ENCODE peak calls at places on chromosomes 2 and 18, in five cellular contexts. O, K, H, C and M are unnamed samples.
A peak's percentile ranks its signal among the peaks of the same experiment; 100 is the strongest.

GRCh38 chr2:70961648-70961994 is 16.8 kb upstream of the ANKRD53 start:
- DNase-seq in O (no peak), K (no peak), H (no peak), C (no peak), M (no peak)

GRCh38 chr2:204452464-204453023 is 92.7 kb upstream of the PARD3B start:
- DNase-seq in O (peak; percentile 47), K (peak; percentile 45), H (no peak), C (peak; percentile 82), M (peak; percentile 87)

GRCh38 chr2:199197448-199197847 is 260.3 kb downstream of the SATB2 start:
- DNase-seq in O (no peak), K (no peak), H (no peak), C (no peak), M (no peak)

GRCh38 chr2:86825728-86826386 is 35.1 kb upstream of the CD8A start:
- DNase-seq in O (no peak), K (no peak), H (no peak), C (no peak), M (no peak)

GRCh38 chr18:54529444-54529843 is 61.6 kb upstream of the DYNAP start:
- DNase-seq in O (no peak), K (no peak), H (no peak), C (no peak), M (no peak)

GRCh38 chr18:49876536-49876935 is 63.2 kb upstream of the ACAA2 start:
- DNase-seq in O (no peak), K (no peak), H (no peak), C (no peak), M (no peak)

GRCh38 chr18:42336139-42336538 is 381.1 kb downstream of the PIK3C3 start:
- DNase-seq in O (no peak), K (no peak), H (no peak), C (no peak), M (no peak)

GRCh38 chr18:23661735-23662308 is 889 bp downstream of the ANKRD29 start:
- DNase-seq in O (no peak), K (no peak), H (no peak), C (no peak), M (no peak)

GRCh38 chr18:77899972-77900754 is 650.5 kb downstream of the GALR1 start:
- DNase-seq in O (no peak), K (peak; percentile 45), H (peak; percentile 22), C (peak; percentile 69), M (no peak)

GRCh38 chr2:198102120-198102519 is 297.7 kb downstream of the PLCL1 start:
- DNase-seq in O (no peak), K (no peak), H (no peak), C (no peak), M (no peak)

GRCh38 chr18:22378672-22379282 is 38.9 kb downstream of the CTAGE1 start:
- DNase-seq in O (peak; percentile 47), K (peak; percentile 56), H (no peak), C (peak; percentile 46), M (no peak)

GRCh38 chr2:215430528-215431187 is 5.2 kb downstream of the FN1 start:
- DNase-seq in O (no peak), K (no peak), H (no peak), C (peak; percentile 28), M (no peak)

GRCh38 chr18:78837766-78838165 is 141.9 kb upstream of the SALL3 start:
- DNase-seq in O (no peak), K (no peak), H (no peak), C (no peak), M (no peak)

GRCh38 chr2:18413794-18414396 is 146.6 kb downstream of the RDH14 start:
- DNase-seq in O (peak; percentile 24), K (peak; percentile 60), H (no peak), C (peak; percentile 62), M (peak; percentile 41)

GRCh38 chr2:113963965-113964364 is 74.1 kb downstream of the ACTR3 start:
- DNase-seq in O (no peak), K (no peak), H (no peak), C (no peak), M (no peak)

GRCh38 chr18:26121476-26121875 is 12.2 kb upstream of the PSMA8 start:
- DNase-seq in O (no peak), K (no peak), H (no peak), C (no peak), M (no peak)

GRCh38 chr2:200749631-200750322 is 61.9 kb upstream of the BZW1 start:
- DNase-seq in O (no peak), K (no peak), H (no peak), C (no peak), M (no peak)

GRCh38 chr2:9030882-9031645 is 27.6 kb upstream of the MBOAT2 start:
- DNase-seq in O (no peak), K (no peak), H (no peak), C (no peak), M (no peak)

GRCh38 chr2:120346667-120347358 is 877 bp downstream of the INHBB start:
- DNase-seq in O (no peak), K (peak; percentile 72), H (no peak), C (peak; percentile 39), M (no peak)